ENCODE peak calls at places on chromosomes 6 and 20, in ten cellular contexts. P is brain microvascular endothelial cell, H is mesothelial cell of epicardium, C is neural crest cell, Z is heart left ventricle, E is cardiac fibroblast, N is HFF-Myc, O is AG04450, Y is RWPE1, V is OCI-LY7. T is an unnamed sample.

GRCh38 chr20:47792021-47792618 is 6.8 kb upstream of the SULF2 start:
- DNase-seq in Z (peak), O (peak), P (peak), E (peak), N (peak), Y (peak), V (no peak), C (no peak), H (no peak), T (no peak)

GRCh38 chr20:35462351-35462750 is 7.0 kb downstream of the CEP250 start:
- DNase-seq in H (no peak), N (no peak), E (no peak), C (no peak), O (no peak), V (peak), Y (no peak), Z (no peak), P (no peak), T (no peak)

GRCh38 chr6:91864911-91865310 is 1278.0 kb upstream of the MAP3K7 start:
- DNase-seq in Y (peak), O (no peak), Z (no peak), E (no peak), N (no peak), V (no peak), H (no peak), C (no peak), P (no peak), T (no peak)

GRCh38 chr20:10314198-10314597 is 95.6 kb downstream of the SNAP25 start:
- DNase-seq in P (peak), V (no peak), Y (no peak), O (no peak), E (peak), N (no peak), C (no peak), Z (no peak), H (no peak), T (no peak)

GRCh38 chr20:8624046-8624445 is 444.8 kb upstream of the PLCB4 start:
- DNase-seq in N (no peak), O (no peak), V (no peak), C (no peak), Z (no peak), E (no peak), H (no peak), P (no peak), Y (no peak), T (no peak)

GRCh38 chr6:137625808-137626207 is 131.6 kb upstream of the OLIG3 start:
- DNase-seq in O (no peak), N (no peak), E (no peak), P (no peak), C (no peak), V (no peak), H (no peak), Y (peak), Z (no peak), T (no peak)

GRCh38 chr6:91337967-91338366 is 751.1 kb upstream of the MAP3K7 start:
- DNase-seq in P (no peak), C (no peak), Z (no peak), Y (no peak), N (no peak), E (no peak), V (no peak), H (no peak), O (no peak), T (no peak)

GRCh38 chr6:132130530-132131298 is 179.5 kb upstream of the CCN2 start:
- DNase-seq in Y (no peak), O (no peak), H (no peak), Z (peak), E (peak), P (peak), V (no peak), N (no peak), C (no peak), T (no peak)

GRCh38 chr6:32047084-32047478 is 8.9 kb downstream of the CYP21A2 start:
- DNase-seq in O (no peak), E (peak), V (no peak), Y (peak), Z (peak), N (no peak), C (no peak), H (no peak), P (peak), T (no peak)

GRCh38 chr6:103344554-103345163 is 1515.1 kb downstream of the HACE1 start:
- DNase-seq in Z (no peak), C (no peak), H (no peak), V (no peak), O (no peak), Y (no peak), N (no peak), P (no peak), E (no peak), T (no peak)

GRCh38 chr6:125791151-125791819 is 525 bp downstream of the NCOA7 start:
- DNase-seq in H (no peak), N (no peak), P (peak), O (no peak), E (peak), V (peak), Y (peak), Z (peak), C (no peak), T (no peak)

GRCh38 chr6:41901882-41902519 is 6.8 kb upstream of the USP49 start:
- DNase-seq in Z (no peak), E (peak), C (no peak), H (no peak), V (peak), Y (no peak), O (no peak), P (no peak), N (no peak), T (no peak)

GRCh38 chr20:41617059-41617921 is 887 bp downstream of the CHD6 start:
- DNase-seq in Y (peak), C (no peak), O (no peak), V (peak), E (peak), H (no peak), Z (peak), P (peak), N (no peak), T (peak)

GRCh38 chr6:153162646-153163045 is 31.6 kb upstream of the RGS17 start:
- DNase-seq in Y (no peak), E (peak), C (no peak), N (no peak), H (no peak), Z (no peak), V (no peak), P (no peak), O (no peak), T (no peak)

GRCh38 chr6:55450007-55450406 is 122.7 kb downstream of the GFRAL start:
- DNase-seq in Z (no peak), N (no peak), Y (no peak), C (no peak), V (no peak), H (no peak), P (no peak), O (no peak), E (peak), T (no peak)

GRCh38 chr6:3230275-3231212 is 3.1 kb upstream of the TUBB2B start:
- DNase-seq in Z (no peak), C (peak), E (no peak), V (no peak), H (no peak), Y (no peak), N (no peak), P (peak), O (no peak), T (peak)

GRCh38 chr20:1509237-1509636 is 18.0 kb upstream of the SIRPB2 start:
- DNase-seq in C (no peak), O (no peak), E (peak), Z (no peak), Y (no peak), H (no peak), N (no peak), P (peak), V (peak), T (no peak)

GRCh38 chr6:36694616-36695015 is 3.0 kb upstream of the RAB44 start:
- DNase-seq in Y (no peak), Z (no peak), V (peak), C (no peak), P (no peak), N (no peak), O (no peak), H (no peak), E (no peak), T (no peak)

GRCh38 chr6:138722425-138723371 is 50.9 kb upstream of the CCDC28A start:
- DNase-seq in C (no peak), Y (no peak), O (no peak), V (no peak), E (peak), P (peak), Z (no peak), H (no peak), N (peak), T (no peak)

GRCh38 chr6:37516920-37517405 is 17.3 kb upstream of the CCDC167 start:
- DNase-seq in H (no peak), C (no peak), P (no peak), N (no peak), Z (no peak), V (no peak), Y (no peak), E (no peak), O (no peak), T (no peak)

GRCh38 chr20:62498874-62499273 is 23.1 kb upstream of the GATA5 start:
- DNase-seq in O (no peak), V (no peak), E (no peak), H (no peak), P (no peak), N (no peak), C (no peak), Y (no peak), Z (no peak), T (no peak)

GRCh38 chr20:62494537-62494936 is 18.7 kb upstream of the GATA5 start:
- DNase-seq in V (peak), Y (no peak), H (no peak), E (no peak), P (no peak), C (no peak), N (no peak), O (no peak), Z (peak), T (no peak)

GRCh38 chr20:62494980-62495797 is 19.4 kb upstream of the GATA5 start:
- DNase-seq in O (no peak), V (no peak), Y (no peak), E (no peak), Z (no peak), C (no peak), P (no peak), N (no peak), H (no peak), T (no peak)

GRCh38 chr20:62495798-62496325 is 20.1 kb upstream of the GATA5 start:
- DNase-seq in E (no peak), C (no peak), V (no peak), H (no peak), O (no peak), Y (no peak), Z (no peak), N (no peak), P (no peak), T (no peak)

GRCh38 chr20:62496525-62497218 is 20.9 kb upstream of the GATA5 start:
- DNase-seq in O (no peak), P (no peak), Z (no peak), Y (peak), V (peak), H (peak), E (no peak), N (no peak), C (peak), T (peak)
- TF ChIP-seq CTCF in O (peak), P (peak), Z (peak), Y (peak), V (peak), H (peak), E (peak), N (peak), C (peak), T (peak)

DNA sequence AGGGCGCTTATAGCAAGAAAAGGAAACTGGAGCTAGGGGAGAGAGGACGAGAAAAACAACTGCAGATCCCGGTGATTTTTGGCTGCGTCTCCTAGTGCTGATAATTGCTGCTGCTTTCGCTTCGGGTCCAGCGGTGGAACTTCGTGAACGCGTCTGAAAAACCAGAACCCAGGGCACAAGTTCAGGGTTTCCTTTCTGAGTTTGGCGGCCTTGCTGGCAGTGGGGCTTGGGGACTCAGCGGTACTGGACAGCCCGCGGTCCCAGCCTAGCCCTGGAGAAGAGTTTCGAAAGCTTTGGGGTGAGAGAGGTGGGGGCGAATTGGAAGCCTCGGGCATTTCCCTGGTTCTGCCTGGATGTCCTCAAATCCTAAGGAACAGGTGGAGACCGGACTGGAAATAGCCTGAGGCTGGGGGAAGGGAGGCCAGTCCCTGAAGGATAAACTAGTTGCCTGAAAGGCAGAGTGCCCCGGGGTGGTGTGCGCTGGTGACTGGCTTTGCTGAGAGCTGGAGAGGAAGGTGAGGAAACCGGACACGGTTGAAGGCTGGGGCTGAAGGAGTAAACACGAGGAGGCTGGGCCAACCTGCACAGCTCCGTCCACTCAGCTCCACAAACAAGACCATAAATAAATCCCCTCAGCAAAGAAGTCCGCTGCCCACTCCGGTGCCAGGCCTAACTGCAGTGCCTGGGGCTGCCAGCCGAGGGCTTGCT is 857 bp downstream of the GMPR start:
- DNase-seq in Z (peak), V (no peak), P (peak), O (no peak), N (no peak), E (no peak), C (no peak), Y (peak), H (no peak), T (peak)
- TF ChIP-seq CTCF in Z (peak), V (no peak), P (peak), O (peak), N (peak), E (peak), C (no peak), Y (peak), H (no peak), T (peak)

GRCh38 chr6:57222684-57223077 is 574 bp upstream of the RAB23 start:
- DNase-seq in P (no peak), H (no peak), E (no peak), C (no peak), O (no peak), N (no peak), V (no peak), Y (no peak), Z (no peak), T (no peak)

GRCh38 chr6:57221191-57221935 is 744 bp downstream of the RAB23 start:
- DNase-seq in Z (peak), H (peak), N (no peak), C (peak), Y (peak), P (peak), V (peak), E (peak), O (no peak), T (peak)

GRCh38 chr6:57224769-57225515 is 2.8 kb upstream of the RAB23 start:
- DNase-seq in Z (no peak), E (peak), P (no peak), Y (no peak), C (no peak), V (no peak), O (peak), N (no peak), H (no peak), T (no peak)

GRCh38 chr6:57220083-57220703 is 1.9 kb downstream of the RAB23 start:
- DNase-seq in V (no peak), Z (no peak), E (peak), O (no peak), P (no peak), Y (no peak), C (no peak), H (no peak), N (no peak), T (no peak)

GRCh38 chr6:57221936-57222683 is at the start of gene RAB23:
- DNase-seq in P (peak), Y (peak), O (peak), V (peak), Z (peak), H (peak), E (peak), N (no peak), C (peak), T (peak)
- TF ChIP-seq CTCF in P (no peak), Y (no peak), O (no peak), V (peak), Z (peak), H (no peak), E (no peak), N (no peak), C (no peak), T (no peak)

DNA sequence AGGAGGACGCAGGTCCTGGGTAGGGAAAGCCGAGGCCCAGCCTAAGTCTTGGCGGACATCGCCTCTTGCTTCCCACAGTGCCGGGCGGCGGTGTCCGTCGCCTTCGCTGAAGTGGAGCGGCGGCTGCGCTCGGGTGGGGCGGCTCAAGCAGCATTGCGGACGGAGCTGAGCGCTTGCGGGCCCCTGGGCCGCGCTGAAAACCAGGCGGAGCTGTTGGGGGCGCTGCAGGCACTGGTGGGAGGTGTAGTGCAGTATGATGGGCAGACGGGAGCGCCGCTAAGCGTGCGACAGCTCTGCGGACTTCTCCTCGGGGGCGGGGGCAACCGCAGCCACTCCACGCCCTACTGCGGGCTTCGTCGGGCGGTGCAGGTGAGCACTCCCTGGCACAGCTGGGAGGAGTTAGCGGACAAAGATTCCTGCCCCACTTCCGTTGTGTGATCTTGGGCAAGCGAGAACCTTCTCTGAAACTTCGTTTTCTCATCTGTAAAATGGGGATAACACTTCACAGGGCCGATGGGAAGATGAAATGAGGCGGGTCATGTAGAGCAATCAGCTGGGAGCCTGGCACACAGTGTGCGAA is 4.3 kb downstream of the PRSS16 start:
- DNase-seq in Y (peak), H (peak), O (no peak), C (peak), E (peak), Z (no peak), N (no peak), P (peak), V (peak), T (peak)
- TF ChIP-seq CTCF in Y (peak), H (peak), O (peak), C (peak), E (peak), Z (no peak), N (peak), P (peak), V (peak), T (peak)

GRCh38 chr20:21175433-21175832 is 49.6 kb downstream of the KIZ start:
- DNase-seq in H (no peak), Y (no peak), C (no peak), P (no peak), Z (no peak), E (no peak), V (peak), N (no peak), O (no peak), T (no peak)
- TF ChIP-seq CTCF in H (no peak), Y (no peak), C (no peak), P (no peak), Z (no peak), E (no peak), V (no peak), N (no peak), O (no peak), T (no peak)

DNA sequence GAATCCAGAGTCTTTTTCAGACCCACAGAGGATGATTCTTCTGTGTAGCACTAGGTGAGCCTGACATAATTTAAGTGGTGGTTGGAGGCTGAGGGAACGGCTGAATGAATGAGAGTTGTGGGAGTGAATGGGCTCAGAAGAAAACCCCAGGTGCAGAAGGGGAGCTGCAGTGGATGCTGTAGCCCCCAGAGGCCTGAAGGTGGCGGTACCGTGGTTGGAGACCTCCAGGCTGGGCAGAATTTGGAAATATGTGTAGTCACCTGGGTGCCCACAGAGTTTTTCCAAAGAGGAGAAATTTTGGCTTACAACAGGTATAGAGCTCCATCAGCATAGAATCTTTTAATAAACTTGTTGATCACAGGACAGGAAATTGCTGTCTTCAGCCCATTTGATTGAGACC is 6.5 kb upstream of the RAET1G start:
- DNase-seq in E (no peak), V (peak), H (no peak), C (no peak), N (no peak), O (no peak), Y (no peak), Z (no peak), P (no peak), T (no peak)
- TF ChIP-seq CTCF in E (peak), V (peak), H (no peak), C (peak), N (peak), O (peak), Y (peak), Z (no peak), P (peak), T (peak)